ENCODE peak calls at places on chromosomes 7 and 10, in six cellular contexts. T, G, B, N, U and P are unnamed samples.

GRCh38 chr10:131735577-131735976 is 165.2 kb upstream of the PPP2R2D start:
- DNase-seq in T (no peak), G (no peak), B (no peak), N (no peak), U (no peak), P (no peak)

GRCh38 chr10:4255751-4256150 is 470.7 kb upstream of the KLF6 start:
- DNase-seq in T (no peak), G (no peak), B (no peak), N (no peak), U (no peak), P (no peak)

GRCh38 chr7:26655761-26656160 is 208.6 kb downstream of the SKAP2 start:
- DNase-seq in T (no peak), G (no peak), B (no peak), N (no peak), U (no peak), P (no peak)

GRCh38 chr7:20153567-20153966 is 63.6 kb downstream of the MACC1 start:
- DNase-seq in T (no peak), G (no peak), B (no peak), N (no peak), U (no peak), P (no peak)

GRCh38 chr7:98081351-98081750 is 25.3 kb upstream of the LMTK2 start:
- DNase-seq in T (no peak), G (no peak), B (no peak), N (no peak), U (no peak), P (no peak)

GRCh38 chr10:686155-686931 is 3.1 kb downstream of the DIP2C start:
- DNase-seq in T (no peak), G (no peak), B (no peak), N (no peak), U (no peak), P (no peak)

GRCh38 chr7:21134631-21135030 is 293.3 kb upstream of the SP4 start:
- DNase-seq in T (no peak), G (no peak), B (no peak), N (no peak), U (no peak), P (no peak)

GRCh38 chr7:98651760-98652159 is 34.7 kb downstream of the NPTX2 start:
- DNase-seq in T (no peak), G (no peak), B (no peak), N (no peak), U (no peak), P (no peak)

GRCh38 chr10:119090026-119090808 is 9.6 kb upstream of the EIF3A start:
- DNase-seq in T (no peak), G (no peak), B (peak; percentile 89), N (no peak), U (no peak), P (no peak)

GRCh38 chr7:1501487-1502270 is 2.5 kb downstream of the INTS1 start:
- DNase-seq in T (no peak), G (no peak), B (no peak), N (no peak), U (no peak), P (no peak)

GRCh38 chr7:140478361-140479061 is 794 bp downstream of the MKRN1 start:
- DNase-seq in T (no peak), G (peak; percentile 37), B (peak; percentile 74), N (no peak), U (peak; percentile 47), P (peak; percentile 71)

DNA sequence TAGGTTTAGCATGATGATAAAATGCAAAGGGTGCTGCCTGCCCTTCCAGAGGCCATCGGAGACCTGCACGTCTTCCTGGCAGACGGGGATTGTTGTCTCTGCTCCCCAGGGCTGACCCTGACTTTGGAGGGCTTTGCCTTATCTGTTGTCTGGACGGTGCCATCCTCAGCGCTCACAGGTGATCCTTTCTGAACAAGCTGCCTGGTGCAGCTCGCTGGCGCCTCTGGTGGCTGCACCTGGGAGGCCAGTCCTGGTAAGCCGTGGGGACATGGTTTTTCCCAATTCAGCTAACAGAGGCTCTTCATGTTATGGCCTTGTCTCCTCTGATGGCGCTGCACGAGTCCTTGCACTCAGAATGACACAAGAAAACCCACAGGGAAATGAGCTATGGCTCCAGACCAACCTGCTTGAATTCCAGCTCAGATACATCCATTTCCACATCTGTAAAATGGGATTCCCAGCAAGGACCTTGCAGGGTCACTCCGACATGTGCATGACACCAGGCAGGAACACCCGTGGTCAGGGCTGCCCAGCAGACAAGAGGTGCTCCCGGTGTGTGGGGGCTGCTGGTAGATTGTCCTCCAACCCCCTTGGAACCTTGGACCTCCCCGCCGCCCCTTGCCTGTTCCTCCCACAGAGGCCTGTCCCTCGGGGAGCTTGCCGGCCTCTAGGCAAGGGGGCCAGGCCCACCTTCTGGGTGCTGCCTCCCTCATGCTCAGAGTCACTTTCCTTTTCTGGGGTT is 50.4 kb upstream of the SHH start:
- DNase-seq in T (no peak), G (no peak), B (no peak), N (no peak), U (no peak), P (no peak)
- H3K4me1 ChIP-seq in T (no peaks in the 10 kb centered on the region), G (no peaks in the 10 kb centered on the region), B (no peaks in the 10 kb centered on the region), N (peaks cover 26% of the 10 kb centered on the region), U (no peaks in the 10 kb centered on the region), P (no peaks in the 10 kb centered on the region)

GRCh38 chr7:92763636-92764423 is 72.5 kb downstream of the CDK6 start:
- DNase-seq in T (no peak), G (no peak), B (no peak), N (peak; percentile 90), U (peak; percentile 57), P (peak; percentile 55)
- H3K36me3 ChIP-seq in T (peaks cover 7% of the 10 kb centered on the region), G (no peaks in the 10 kb centered on the region), B (no peaks in the 10 kb centered on the region), N (no peaks in the 10 kb centered on the region), U (no peaks in the 10 kb centered on the region), P (no peaks in the 10 kb centered on the region)

GRCh38 chr10:79094412-79095175 is 25.8 kb downstream of the ZMIZ1 start:
- DNase-seq in T (no peak), G (no peak), B (no peak), N (no peak), U (no peak), P (no peak)
- H3K4me1 ChIP-seq in T (peaks cover 13% of the 10 kb centered on the region), G (peaks cover 71% of the 10 kb centered on the region), B (peaks cover 4% of the 10 kb centered on the region), N (peaks cover 5% of the 10 kb centered on the region), U (peaks cover 44% of the 10 kb centered on the region), P (no peaks in the 10 kb centered on the region)

GRCh38 chr10:35552622-35553342 is 52.4 kb upstream of the GJD4 start:
- DNase-seq in T (no peak), G (no peak), B (no peak), N (no peak), U (peak; percentile 11), P (no peak)

GRCh38 chr10:35545079-35545657 is 60.0 kb upstream of the GJD4 start:
- DNase-seq in T (no peak), G (no peak), B (no peak), N (no peak), U (no peak), P (no peak)

GRCh38 chr10:35545878-35546631 is 59.1 kb upstream of the GJD4 start:
- DNase-seq in T (no peak), G (no peak), B (no peak), N (no peak), U (peak; percentile 15), P (no peak)

GRCh38 chr10:35542303-35542702 is 62.8 kb upstream of the GJD4 start:
- DNase-seq in T (no peak), G (no peak), B (no peak), N (no peak), U (no peak), P (no peak)

GRCh38 chr10:35546824-35547225 is 58.3 kb upstream of the GJD4 start:
- DNase-seq in T (no peak), G (no peak), B (no peak), N (no peak), U (peak; percentile 7), P (peak; percentile 95)
- H3K36me3 ChIP-seq in T (peaks cover 12% of the 10 kb centered on the region), G (peaks cover 10% of the 10 kb centered on the region), B (peaks cover 17% of the 10 kb centered on the region), N (no peaks in the 10 kb centered on the region), U (peaks cover 2% of the 10 kb centered on the region), P (peaks cover 3% of the 10 kb centered on the region)

DNA sequence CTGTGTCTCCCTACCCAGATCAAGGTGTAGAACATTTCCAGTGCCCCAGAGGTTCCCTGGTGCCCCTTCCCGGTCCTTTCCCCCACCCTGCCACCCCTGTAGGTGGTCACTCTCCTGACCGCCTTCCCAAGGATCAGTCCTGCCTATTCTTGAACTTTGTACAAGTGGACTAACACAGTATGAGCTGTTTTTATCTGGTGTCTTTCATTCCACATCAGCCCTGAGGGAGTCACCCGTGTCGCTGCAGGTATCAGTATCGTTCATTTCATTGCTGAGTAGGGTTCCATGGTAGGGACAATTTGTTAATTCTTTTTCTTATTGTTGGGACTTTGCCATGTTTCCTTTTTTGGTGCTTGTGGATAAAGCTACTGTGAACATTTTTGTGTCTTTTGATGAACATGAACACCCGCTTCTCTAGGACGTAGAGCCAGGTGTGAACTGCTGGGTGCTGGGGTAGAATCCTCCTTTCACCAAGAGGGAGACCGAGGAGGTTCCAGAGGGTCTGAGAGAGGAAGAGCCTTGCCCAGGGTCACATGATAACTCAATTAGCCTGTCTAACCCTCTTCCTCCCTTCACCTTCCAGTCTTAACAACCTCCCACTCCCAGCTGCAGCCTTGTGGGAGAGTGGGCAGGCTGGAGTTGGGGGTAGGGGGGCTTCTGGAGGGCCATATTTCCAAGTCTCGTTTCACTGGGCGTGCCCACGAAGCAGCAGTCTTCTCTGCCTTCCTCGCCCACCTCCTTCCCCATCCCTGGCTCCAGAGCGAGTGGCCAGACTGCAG is 18.0 kb downstream of the PALD1 start:
- DNase-seq in T (no peak), G (no peak), B (no peak), N (no peak), U (no peak), P (no peak)
- H3K4me1 ChIP-seq in T (no peaks in the 10 kb centered on the region), G (peaks cover 12% of the 10 kb centered on the region), B (no peaks in the 10 kb centered on the region), N (peaks cover 8% of the 10 kb centered on the region), U (peaks cover 14% of the 10 kb centered on the region), P (peaks cover 4% of the 10 kb centered on the region)

GRCh38 chr10:93680414-93681047 is 21.9 kb downstream of the FRA10AC1 start:
- DNase-seq in T (no peak), G (no peak), B (peak; percentile 38), N (peak; percentile 34), U (peak; percentile 67), P (peak; percentile 11)

GRCh38 chr10:93678805-93679587 is 23.4 kb downstream of the FRA10AC1 start:
- DNase-seq in T (no peak), G (no peak), B (no peak), N (no peak), U (no peak), P (no peak)

GRCh38 chr10:93672890-93673289 is 29.5 kb downstream of the FRA10AC1 start:
- DNase-seq in T (no peak), G (no peak), B (no peak), N (no peak), U (no peak), P (no peak)

GRCh38 chr10:93673791-93674190 is 28.6 kb downstream of the FRA10AC1 start:
- DNase-seq in T (no peak), G (no peak), B (no peak), N (no peak), U (no peak), P (no peak)

GRCh38 chr10:93678386-93678785 is 24.0 kb downstream of the FRA10AC1 start:
- DNase-seq in T (no peak), G (no peak), B (no peak), N (no peak), U (no peak), P (no peak)
- H3K36me3 ChIP-seq in T (peaks cover 36% of the 10 kb centered on the region), G (peaks cover 97% of the 10 kb centered on the region), B (peaks cover 46% of the 10 kb centered on the region), N (peaks cover 12% of the 10 kb centered on the region), U (peaks cover 34% of the 10 kb centered on the region), P (peaks cover 19% of the 10 kb centered on the region)